ENCODE peak calls at places on chromosomes 5 and 9, in four cellular contexts. G is activated B cell treated with CpG ODN at 0.5 μM for 24 hours, M is D721Med, A is astrocyte of the spinal cord. L is an unnamed sample.

GRCh38 chr5:143582869-143583268 is 179.4 kb upstream of the NR3C1 start:
- DNase-seq in G (no peak), M (no peak), A (no peak), L (no peak)

GRCh38 chr9:21967169-21967568 is 27.0 kb downstream of the CDKN2A start:
- DNase-seq in G (no peak), M (no peak), A (no peak), L (no peak)

GRCh38 chr5:112420111-112420864 is 1.2 kb upstream of the EPB41L4A start:
- DNase-seq in G (peak), M (peak), A (peak), L (peak)

GRCh38 chr5:58849995-58850667 is 267.3 kb downstream of the RAB3C start:
- DNase-seq in G (no peak), M (peak), A (peak), L (peak)

GRCh38 chr5:114305402-114306207 is 56.3 kb upstream of the KCNN2 start:
- DNase-seq in G (no peak), M (no peak), A (peak), L (no peak)

GRCh38 chr9:90070056-90070455 is 465.2 kb downstream of the GADD45G start:
- DNase-seq in G (no peak), M (no peak), A (no peak), L (no peak)

GRCh38 chr9:38178282-38178681 is 109.3 kb upstream of the SHB start:
- DNase-seq in G (no peak), M (no peak), A (no peak), L (no peak)

GRCh38 chr5:146706321-146706972 is 172.1 kb downstream of the PPP2R2B start:
- DNase-seq in G (no peak), M (no peak), A (no peak), L (no peak)

GRCh38 chr9:114282507-114282906 is 40.4 kb upstream of the ORM1 start:
- DNase-seq in G (no peak), M (no peak), A (no peak), L (no peak)

GRCh38 chr9:75372499-75373268 is 284.4 kb downstream of the OSTF1 start:
- DNase-seq in G (no peak), M (no peak), A (peak), L (no peak)

GRCh38 chr9:86183225-86183808 is 76.1 kb downstream of the C9orf153 start:
- DNase-seq in G (no peak), M (no peak), A (no peak), L (no peak)

GRCh38 chr5:43192558-43193170 is 639 bp downstream of the NIM1K start:
- DNase-seq in G (peak), M (no peak), A (peak), L (no peak)

GRCh38 chr9:29816954-29817703 is 2243.8 kb upstream of the C9orf72 start:
- DNase-seq in G (no peak), M (no peak), A (no peak), L (no peak)

GRCh38 chr9:37037744-37038640 is 3.9 kb upstream of the PAX5 start:
- DNase-seq in G (peak), M (no peak), A (no peak), L (no peak)

GRCh38 chr5:118553662-118554061 is 434.7 kb downstream of the DTWD2 start:
- DNase-seq in G (no peak), M (no peak), A (peak), L (no peak)

GRCh38 chr9:121818016-121818661 is 166.7 kb downstream of the DAB2IP start:
- DNase-seq in G (no peak), M (no peak), A (no peak), L (no peak)

GRCh38 chr5:10501554-10502075 is 59.9 kb downstream of the ROPN1L start:
- DNase-seq in G (no peak), M (no peak), A (peak), L (no peak)

GRCh38 chr5:17978954-17979353 is 344.7 kb downstream of the TAF11L14 start:
- DNase-seq in G (no peak), M (no peak), A (no peak), L (no peak)

GRCh38 chr5:31062878-31063277 is 130.6 kb upstream of the CDH6 start:
- DNase-seq in G (no peak), M (no peak), A (no peak), L (no peak)

GRCh38 chr9:132482196-132482813 is 72.3 kb downstream of the CFAP77 start:
- DNase-seq in G (no peak), M (no peak), A (no peak), L (no peak)

GRCh38 chr9:110142868-110143866 is 64.8 kb downstream of the C9orf152 start:
- DNase-seq in G (no peak), M (no peak), A (no peak), L (no peak)
- TF ChIP-seq CTCF in G (no peak), M (peak), A (no peak), L (no peak)

GRCh38 chr9:4297151-4297794 is 2.6 kb downstream of the GLIS3 start:
- DNase-seq in G (no peak), M (no peak), A (peak), L (no peak)
- TF ChIP-seq CTCF in G (no peak), M (no peak), A (peak), L (no peak)

DNA sequence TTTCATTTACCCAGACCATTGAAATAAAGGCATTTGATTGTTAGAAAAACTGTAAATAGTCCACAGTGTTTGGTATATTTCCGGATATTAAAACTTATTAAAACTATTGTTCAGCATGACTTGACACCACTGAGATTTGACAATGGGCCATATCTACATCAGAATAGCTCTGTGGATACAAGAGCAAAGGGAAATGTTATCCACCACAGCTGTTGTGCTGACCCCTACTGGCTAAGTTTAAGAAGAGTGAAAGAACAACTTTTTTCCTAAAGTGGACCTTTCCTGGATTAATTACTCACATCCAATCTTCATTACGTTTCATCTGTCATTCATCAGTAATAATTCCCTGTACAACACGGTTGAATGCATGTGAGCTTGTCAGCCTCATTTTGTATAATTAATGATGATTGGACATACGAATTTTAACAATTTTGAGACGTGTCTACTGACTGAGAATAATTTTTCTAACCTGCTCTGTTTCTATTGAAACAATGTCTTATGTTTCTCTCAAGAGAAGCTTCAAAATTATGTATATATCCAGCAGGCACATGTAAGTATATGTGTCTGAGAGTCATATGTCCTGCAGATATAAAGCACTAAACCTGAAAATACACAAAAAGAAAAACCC is 1952.5 kb downstream of the MAT2B start:
- DNase-seq in G (no peak), M (no peak), A (peak), L (no peak)
- TF ChIP-seq CTCF in G (no peak), M (peak), A (peak), L (peak)

DNA sequence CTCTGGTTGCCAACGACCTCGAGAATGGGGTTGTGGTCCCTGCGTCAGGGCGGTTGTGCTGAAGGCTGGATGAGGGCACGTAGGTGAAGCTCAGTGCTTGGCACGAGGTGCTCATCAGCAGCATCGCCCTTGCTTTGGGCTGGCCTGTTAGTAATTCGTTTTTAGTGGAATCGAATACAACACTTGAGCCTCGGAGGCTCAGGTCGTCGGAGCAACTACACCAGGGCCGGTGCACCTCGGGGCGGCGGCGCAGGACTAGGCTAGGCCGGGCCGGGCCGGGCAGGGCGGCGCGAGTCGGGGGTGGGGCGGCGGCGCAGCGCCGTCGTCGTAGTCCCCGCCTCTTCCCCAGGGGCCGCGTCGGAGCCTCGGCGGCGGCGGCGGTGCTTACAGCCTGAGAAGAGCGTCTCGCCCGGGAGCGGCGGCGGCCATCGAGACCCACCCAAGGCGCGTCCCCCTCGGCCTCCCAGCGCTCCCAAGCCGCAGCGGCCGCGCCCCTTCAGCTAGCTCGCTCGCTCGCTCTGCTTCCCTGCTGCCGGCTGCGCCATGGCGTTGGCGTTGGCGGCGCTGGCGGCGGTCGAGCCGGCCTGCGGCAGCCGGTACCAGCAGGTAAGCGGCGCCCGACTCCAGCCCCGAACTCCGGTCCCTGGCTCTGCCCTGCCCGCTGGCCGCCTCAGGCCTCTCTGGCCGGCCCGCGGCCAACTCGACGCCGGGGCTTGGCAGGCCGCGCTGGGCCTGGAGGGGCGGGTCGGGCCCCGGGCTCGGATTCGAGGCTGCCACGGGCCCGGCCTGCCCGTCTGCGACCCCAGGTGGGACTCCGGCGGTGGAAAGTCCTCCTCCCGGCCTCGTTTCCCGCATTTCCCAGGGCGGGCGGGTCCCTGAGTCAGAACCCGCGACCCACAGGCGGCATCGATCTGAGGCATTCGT is at the start of gene NDFIP1:
- DNase-seq in G (peak), M (no peak), A (peak), L (peak)
- TF ChIP-seq CTCF in G (no peak), M (peak), A (no peak), L (no peak)

GRCh38 chr5:124460666-124461065 is 285.8 kb downstream of the ZNF608 start:
- DNase-seq in G (no peak), M (no peak), A (no peak), L (no peak)

GRCh38 chr5:124463840-124464239 is 282.6 kb downstream of the ZNF608 start:
- DNase-seq in G (no peak), M (no peak), A (no peak), L (no peak)

GRCh38 chr5:124460000-124460399 is 286.4 kb downstream of the ZNF608 start:
- DNase-seq in G (no peak), M (no peak), A (no peak), L (no peak)

GRCh38 chr5:124461857-124462423 is 284.5 kb downstream of the ZNF608 start:
- DNase-seq in G (no peak), M (no peak), A (no peak), L (no peak)

DNA sequence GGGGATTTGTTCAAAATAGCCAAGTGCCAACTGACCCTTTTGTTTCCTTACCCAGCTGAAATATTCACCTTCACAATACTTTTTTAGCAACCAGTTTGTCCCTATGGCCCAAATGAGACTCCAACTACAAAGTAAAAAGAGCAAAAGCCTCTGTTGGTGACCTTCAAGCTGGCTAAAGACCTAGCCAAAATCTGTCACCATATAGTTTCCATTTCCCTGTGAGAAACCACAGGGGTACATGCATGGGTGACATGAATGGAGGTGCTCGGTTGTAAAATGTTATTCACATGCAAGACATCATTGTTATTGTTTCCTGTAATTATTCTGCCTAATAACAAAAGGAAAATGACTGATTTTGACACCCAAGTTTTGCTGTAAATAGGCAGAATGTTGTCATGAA is 285.3 kb downstream of the ZNF608 start:
- DNase-seq in G (no peak), M (no peak), A (no peak), L (no peak)
- TF ChIP-seq CTCF in G (no peak), M (no peak), A (no peak), L (no peak)

GRCh38 chr5:19319252-19319651 is 668.7 kb downstream of the CDH18 start:
- DNase-seq in G (no peak), M (no peak), A (no peak), L (no peak)

GRCh38 chr5:19314840-19315239 is 673.2 kb downstream of the CDH18 start:
- DNase-seq in G (no peak), M (no peak), A (peak), L (no peak)
- TF ChIP-seq CTCF in G (no peak), M (no peak), A (peak), L (no peak)